ENCODE peak calls at places on chromosomes 1 and 21, in nine cellular contexts. One of them, this sample, is unnamed.
A peak's percentile ranks its signal among the peaks of the same experiment; 100 is the strongest.

GRCh38 chr1:55916480-55916879 is 662.9 kb downstream of the PLPP3 start:
- DNase-seq in left lung: no peak
- DNase-seq in glutamatergic neuron: no peak
- DNase-seq in neural progenitor cell: no peak
- DNase-seq in OCI-LY7: no peak
- DNase-seq in CD4-positive, alpha-beta T cell: no peak
- DNase-seq in spleen: no peak
- DNase-seq in pancreas: no peak
- DNase-seq in WTC11: no peak
- DNase-seq in this sample: no peak

GRCh38 chr1:198246331-198246730 is 89.5 kb downstream of the NEK7 start:
- DNase-seq in left lung: peak; percentile 32
- DNase-seq in glutamatergic neuron: no peak
- DNase-seq in neural progenitor cell: no peak
- DNase-seq in OCI-LY7: no peak
- DNase-seq in CD4-positive, alpha-beta T cell: no peak
- DNase-seq in spleen: no peak
- DNase-seq in pancreas: no peak
- DNase-seq in WTC11: no peak
- DNase-seq in this sample: no peak

GRCh38 chr1:112529301-112529700 is 20.5 kb downstream of the WNT2B start:
- DNase-seq in left lung: no peak
- DNase-seq in glutamatergic neuron: no peak
- DNase-seq in neural progenitor cell: no peak
- DNase-seq in OCI-LY7: no peak
- DNase-seq in CD4-positive, alpha-beta T cell: no peak
- DNase-seq in spleen: no peak
- DNase-seq in pancreas: no peak
- DNase-seq in WTC11: no peak
- DNase-seq in this sample: no peak

GRCh38 chr21:33492571-33492970 is 1.1 kb upstream of the DNAJC28 start:
- DNase-seq in left lung: no peak
- DNase-seq in glutamatergic neuron: no peak
- DNase-seq in neural progenitor cell: no peak
- DNase-seq in OCI-LY7: no peak
- DNase-seq in CD4-positive, alpha-beta T cell: no peak
- DNase-seq in spleen: no peak
- DNase-seq in pancreas: no peak
- DNase-seq in WTC11: no peak
- DNase-seq in this sample: no peak

GRCh38 chr21:31216206-31216605 is 127.9 kb downstream of the TIAM1 start:
- DNase-seq in left lung: no peak
- DNase-seq in glutamatergic neuron: no peak
- DNase-seq in neural progenitor cell: no peak
- DNase-seq in OCI-LY7: no peak
- DNase-seq in CD4-positive, alpha-beta T cell: no peak
- DNase-seq in spleen: no peak
- DNase-seq in pancreas: no peak
- DNase-seq in WTC11: no peak
- DNase-seq in this sample: no peak

GRCh38 chr1:117615474-117615873 is 9.6 kb downstream of the TENT5C start:
- DNase-seq in left lung: no peak
- DNase-seq in glutamatergic neuron: no peak
- DNase-seq in neural progenitor cell: no peak
- DNase-seq in OCI-LY7: peak; percentile 70
- DNase-seq in CD4-positive, alpha-beta T cell: peak; percentile 15
- DNase-seq in spleen: peak; percentile 80
- DNase-seq in pancreas: no peak
- DNase-seq in WTC11: no peak
- DNase-seq in this sample: peak; percentile 24

GRCh38 chr1:64518692-64519481 is 49.0 kb downstream of the CACHD1 start:
- DNase-seq in left lung: no peak
- DNase-seq in glutamatergic neuron: no peak
- DNase-seq in neural progenitor cell: peak; percentile 63
- DNase-seq in OCI-LY7: no peak
- DNase-seq in CD4-positive, alpha-beta T cell: no peak
- DNase-seq in spleen: no peak
- DNase-seq in pancreas: no peak
- DNase-seq in WTC11: no peak
- DNase-seq in this sample: no peak

GRCh38 chr1:28512058-28512611 is 6.3 kb downstream of the RCC1 start:
- DNase-seq in left lung: no peak
- DNase-seq in glutamatergic neuron: no peak
- DNase-seq in neural progenitor cell: no peak
- DNase-seq in OCI-LY7: peak; percentile 23
- DNase-seq in CD4-positive, alpha-beta T cell: no peak
- DNase-seq in spleen: no peak
- DNase-seq in pancreas: no peak
- DNase-seq in WTC11: no peak
- DNase-seq in this sample: no peak

GRCh38 chr1:28510350-28511223 is 4.7 kb downstream of the RCC1 start:
- DNase-seq in left lung: no peak
- DNase-seq in glutamatergic neuron: no peak
- DNase-seq in neural progenitor cell: no peak
- DNase-seq in OCI-LY7: peak; percentile 49
- DNase-seq in CD4-positive, alpha-beta T cell: no peak
- DNase-seq in spleen: no peak
- DNase-seq in pancreas: no peak
- DNase-seq in WTC11: no peak
- DNase-seq in this sample: no peak

DNA sequence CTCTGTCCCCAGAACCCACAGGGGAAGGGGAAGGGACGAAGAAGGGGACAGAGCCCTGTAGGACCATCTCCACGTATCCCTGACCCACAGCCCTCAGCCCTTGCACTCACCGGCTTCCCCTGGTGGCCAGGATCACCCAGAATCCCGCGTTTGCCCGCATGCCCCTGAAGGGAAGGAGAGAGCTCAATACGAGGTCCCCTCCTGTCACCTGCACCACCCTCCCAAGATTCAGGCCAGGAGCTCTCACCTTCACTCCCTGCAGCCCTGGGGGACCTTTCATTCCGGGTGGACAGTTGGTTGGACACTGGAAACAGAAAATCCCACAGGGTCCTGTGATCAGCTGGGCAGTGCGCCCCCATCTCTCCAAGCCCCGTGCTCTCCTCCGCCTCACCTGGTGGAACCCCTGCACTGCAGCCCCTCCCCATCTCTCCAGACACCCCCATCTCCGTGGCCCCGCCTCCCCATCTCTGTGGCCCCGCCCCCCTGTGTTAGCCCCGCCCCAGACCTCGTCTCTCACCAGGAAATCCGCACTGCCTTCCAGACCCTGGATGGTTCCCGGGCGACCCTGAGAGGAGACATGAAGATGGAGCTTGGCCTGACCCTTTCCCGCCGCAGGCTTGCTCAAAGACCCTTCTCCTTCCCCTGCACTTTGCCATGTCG is 6.0 kb downstream of the COL9A2 start:
- DNase-seq in left lung: no peak
- DNase-seq in glutamatergic neuron: no peak
- DNase-seq in neural progenitor cell: no peak
- DNase-seq in OCI-LY7: no peak
- DNase-seq in CD4-positive, alpha-beta T cell: no peak
- DNase-seq in spleen: no peak
- DNase-seq in pancreas: no peak
- DNase-seq in WTC11: peak; percentile 58
- DNase-seq in this sample: no peak
- TF ChIP-seq CTCF in left lung: no peak
- TF ChIP-seq CTCF in glutamatergic neuron: no peak
- TF ChIP-seq CTCF in neural progenitor cell: no peak
- TF ChIP-seq CTCF in OCI-LY7: peak; percentile 52
- TF ChIP-seq CTCF in CD4-positive, alpha-beta T cell: no peak
- TF ChIP-seq CTCF in spleen: no peak
- TF ChIP-seq CTCF in pancreas: no peak
- TF ChIP-seq CTCF in WTC11: no peak
- TF ChIP-seq CTCF in this sample: no peak

GRCh38 chr1:45518910-45519309 is 2.8 kb downstream of the PRDX1 start:
- DNase-seq in left lung: no peak
- DNase-seq in glutamatergic neuron: no peak
- DNase-seq in neural progenitor cell: peak; percentile 39
- DNase-seq in OCI-LY7: peak; percentile 76
- DNase-seq in CD4-positive, alpha-beta T cell: no peak
- DNase-seq in spleen: no peak
- DNase-seq in pancreas: no peak
- DNase-seq in WTC11: no peak
- DNase-seq in this sample: no peak

GRCh38 chr1:45522324-45523104 is 830 bp upstream of the PRDX1 start:
- DNase-seq in left lung: no peak
- DNase-seq in glutamatergic neuron: no peak
- DNase-seq in neural progenitor cell: no peak
- DNase-seq in OCI-LY7: no peak
- DNase-seq in CD4-positive, alpha-beta T cell: no peak
- DNase-seq in spleen: peak; percentile 65
- DNase-seq in pancreas: no peak
- DNase-seq in WTC11: peak; percentile 35
- DNase-seq in this sample: no peak

GRCh38 chr1:45516465-45516864 is 5.2 kb downstream of the PRDX1 start:
- DNase-seq in left lung: no peak
- DNase-seq in glutamatergic neuron: no peak
- DNase-seq in neural progenitor cell: no peak
- DNase-seq in OCI-LY7: no peak
- DNase-seq in CD4-positive, alpha-beta T cell: no peak
- DNase-seq in spleen: peak; percentile 29
- DNase-seq in pancreas: no peak
- DNase-seq in WTC11: no peak
- DNase-seq in this sample: no peak

GRCh38 chr1:45526135-45526644 is 4.5 kb upstream of the PRDX1 start:
- DNase-seq in left lung: no peak
- DNase-seq in glutamatergic neuron: no peak
- DNase-seq in neural progenitor cell: no peak
- DNase-seq in OCI-LY7: no peak
- DNase-seq in CD4-positive, alpha-beta T cell: no peak
- DNase-seq in spleen: no peak
- DNase-seq in pancreas: no peak
- DNase-seq in WTC11: no peak
- DNase-seq in this sample: no peak

DNA sequence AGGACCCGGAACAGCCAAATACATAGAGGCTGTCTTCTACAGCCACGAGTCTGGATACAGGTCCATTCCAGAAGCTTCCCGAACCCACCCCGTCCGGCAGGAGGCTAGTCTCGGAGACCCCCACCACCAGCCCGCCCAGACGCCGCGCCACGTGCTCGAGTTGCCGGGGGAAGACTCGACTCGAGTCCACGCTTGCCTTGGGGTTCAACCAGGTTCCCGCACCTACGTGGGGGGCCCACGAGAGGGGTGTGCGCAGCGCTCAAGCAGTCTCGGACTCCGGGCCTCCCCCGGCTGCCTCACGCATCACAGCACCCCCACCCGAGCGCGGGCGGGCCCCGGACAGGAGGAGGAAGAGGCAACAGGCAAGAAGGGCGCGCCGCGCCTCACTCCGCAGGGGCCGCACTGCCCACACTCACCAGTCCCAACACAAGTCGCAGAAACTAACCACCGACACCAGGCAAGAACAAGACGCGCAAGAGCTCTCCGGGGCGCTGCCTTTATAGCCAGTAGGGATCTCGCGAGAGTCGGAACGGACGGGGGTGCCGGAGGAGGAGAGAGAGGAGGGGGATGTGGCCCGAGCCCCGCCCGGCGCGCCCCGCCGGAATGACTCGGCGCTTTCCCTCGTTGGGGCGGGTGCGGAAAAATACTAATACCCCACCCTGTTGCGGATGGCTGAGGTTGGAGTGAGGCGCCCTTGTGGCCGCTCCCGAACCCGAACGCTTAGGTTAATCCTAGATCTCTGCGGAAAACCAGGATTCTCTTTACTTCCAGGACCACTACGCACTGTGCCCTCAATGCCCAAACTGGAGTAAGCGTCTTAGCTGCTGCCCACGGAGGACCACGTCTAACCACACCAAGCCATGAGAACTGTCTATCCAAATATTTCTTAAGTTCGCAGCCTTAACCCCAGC is at the start of gene PRDX1:
- DNase-seq in left lung: peak; percentile 97
- DNase-seq in glutamatergic neuron: peak; percentile 95
- DNase-seq in neural progenitor cell: peak; percentile 96
- DNase-seq in OCI-LY7: peak; percentile 95
- DNase-seq in CD4-positive, alpha-beta T cell: peak; percentile 94
- DNase-seq in spleen: peak; percentile 97
- DNase-seq in pancreas: peak; percentile 98
- DNase-seq in WTC11: peak; percentile 98
- DNase-seq in this sample: peak; percentile 98
- TF ChIP-seq CTCF in left lung: no peak
- TF ChIP-seq CTCF in glutamatergic neuron: no peak
- TF ChIP-seq CTCF in neural progenitor cell: peak; percentile 17
- TF ChIP-seq CTCF in OCI-LY7: peak; percentile 30
- TF ChIP-seq CTCF in CD4-positive, alpha-beta T cell: no peak
- TF ChIP-seq CTCF in spleen: peak; percentile 1
- TF ChIP-seq CTCF in pancreas: no peak
- TF ChIP-seq CTCF in WTC11: no peak
- TF ChIP-seq CTCF in this sample: no peak

GRCh38 chr1:6099297-6099696 is 53.6 kb downstream of the KCNAB2 start:
- DNase-seq in left lung: peak; percentile 72
- DNase-seq in glutamatergic neuron: peak; percentile 22
- DNase-seq in neural progenitor cell: no peak
- DNase-seq in OCI-LY7: no peak
- DNase-seq in CD4-positive, alpha-beta T cell: no peak
- DNase-seq in spleen: peak; percentile 72
- DNase-seq in pancreas: no peak
- DNase-seq in WTC11: peak; percentile 10
- DNase-seq in this sample: no peak

GRCh38 chr1:6101826-6102225 is 56.1 kb downstream of the KCNAB2 start:
- DNase-seq in left lung: peak; percentile 75
- DNase-seq in glutamatergic neuron: peak; percentile 13
- DNase-seq in neural progenitor cell: no peak
- DNase-seq in OCI-LY7: no peak
- DNase-seq in CD4-positive, alpha-beta T cell: no peak
- DNase-seq in spleen: peak; percentile 66
- DNase-seq in pancreas: no peak
- DNase-seq in WTC11: no peak
- DNase-seq in this sample: no peak

GRCh38 chr1:6098303-6099215 is 52.9 kb downstream of the KCNAB2 start:
- DNase-seq in left lung: peak; percentile 63
- DNase-seq in glutamatergic neuron: peak; percentile 13
- DNase-seq in neural progenitor cell: no peak
- DNase-seq in OCI-LY7: no peak
- DNase-seq in CD4-positive, alpha-beta T cell: no peak
- DNase-seq in spleen: peak; percentile 54
- DNase-seq in pancreas: no peak
- DNase-seq in WTC11: no peak
- DNase-seq in this sample: no peak

GRCh38 chr1:6100801-6101783 is 55.4 kb downstream of the KCNAB2 start:
- DNase-seq in left lung: peak; percentile 61
- DNase-seq in glutamatergic neuron: peak; percentile 25
- DNase-seq in neural progenitor cell: peak; percentile 72
- DNase-seq in OCI-LY7: no peak
- DNase-seq in CD4-positive, alpha-beta T cell: no peak
- DNase-seq in spleen: peak; percentile 68
- DNase-seq in pancreas: no peak
- DNase-seq in WTC11: no peak
- DNase-seq in this sample: no peak

GRCh38 chr1:6099787-6100765 is 54.4 kb downstream of the KCNAB2 start:
- DNase-seq in left lung: peak; percentile 75
- DNase-seq in glutamatergic neuron: peak; percentile 20
- DNase-seq in neural progenitor cell: no peak
- DNase-seq in OCI-LY7: peak; percentile 10
- DNase-seq in CD4-positive, alpha-beta T cell: no peak
- DNase-seq in spleen: peak; percentile 76
- DNase-seq in pancreas: peak; percentile 58
- DNase-seq in WTC11: peak; percentile 32
- DNase-seq in this sample: no peak
- TF ChIP-seq CTCF in left lung: no peak
- TF ChIP-seq CTCF in glutamatergic neuron: no peak
- TF ChIP-seq CTCF in neural progenitor cell: no peak
- TF ChIP-seq CTCF in OCI-LY7: peak; percentile 12
- TF ChIP-seq CTCF in CD4-positive, alpha-beta T cell: peak; percentile 28
- TF ChIP-seq CTCF in spleen: no peak
- TF ChIP-seq CTCF in pancreas: no peak
- TF ChIP-seq CTCF in WTC11: no peak
- TF ChIP-seq CTCF in this sample: no peak

GRCh38 chr21:15976807-15977206 is 247.0 kb downstream of the USP25 start:
- DNase-seq in left lung: no peak
- DNase-seq in glutamatergic neuron: no peak
- DNase-seq in neural progenitor cell: peak; percentile 24
- DNase-seq in OCI-LY7: peak; percentile 1
- DNase-seq in CD4-positive, alpha-beta T cell: no peak
- DNase-seq in spleen: no peak
- DNase-seq in pancreas: no peak
- DNase-seq in WTC11: peak; percentile 19
- DNase-seq in this sample: no peak
- TF ChIP-seq CTCF in left lung: no peak
- TF ChIP-seq CTCF in glutamatergic neuron: no peak
- TF ChIP-seq CTCF in neural progenitor cell: peak; percentile 61
- TF ChIP-seq CTCF in OCI-LY7: peak; percentile 68
- TF ChIP-seq CTCF in CD4-positive, alpha-beta T cell: no peak
- TF ChIP-seq CTCF in spleen: no peak
- TF ChIP-seq CTCF in pancreas: no peak
- TF ChIP-seq CTCF in WTC11: no peak
- TF ChIP-seq CTCF in this sample: no peak

This sample was measured in activated B cell treated with CpG ODN at 0.5 μM for 24 hours.